ENCODE peak calls at places on chromosome 10, in ten cellular contexts. I, X, T, M, L, C, F, D, E and Z are unnamed samples.

GRCh38 chr10:88080213-88080612 is 216.8 kb downstream of the PTEN start:
- DNase-seq in C (no peak), X (peak), M (peak), L (no peak), F (peak), E (peak), D (no peak), T (no peak), I (no peak), Z (no peak)

GRCh38 chr10:98696516-98696915 is 249.8 kb upstream of the HPS1 start:
- DNase-seq in T (no peak), C (no peak), E (no peak), M (no peak), L (no peak), X (no peak), I (no peak), F (no peak), D (no peak), Z (no peak)

GRCh38 chr10:119755446-119755845 is 29.6 kb downstream of the INPP5F start:
- DNase-seq in C (no peak), X (peak), L (no peak), D (no peak), M (no peak), F (no peak), I (no peak), E (no peak), T (no peak), Z (no peak)

GRCh38 chr10:61356342-61356741 is 96.8 kb downstream of the TMEM26 start:
- DNase-seq in I (no peak), X (peak), E (no peak), T (no peak), L (no peak), M (no peak), C (no peak), D (no peak), F (no peak), Z (no peak)

GRCh38 chr10:130810856-130811255 is 500.7 kb downstream of the TCERG1L start:
- DNase-seq in C (no peak), F (no peak), I (no peak), X (no peak), T (no peak), D (no peak), E (no peak), L (no peak), M (no peak), Z (no peak)

GRCh38 chr10:16566202-16566805 is 44.6 kb upstream of the C1QL3 start:
- DNase-seq in T (no peak), E (no peak), C (no peak), M (no peak), F (no peak), I (no peak), D (no peak), X (no peak), L (no peak), Z (no peak)

GRCh38 chr10:10817609-10818008 is 200.1 kb upstream of the CELF2 start:
- DNase-seq in M (no peak), C (no peak), D (no peak), X (no peak), L (no peak), T (no peak), E (no peak), F (no peak), I (no peak), Z (no peak)

GRCh38 chr10:79380918-79381775 is 33.9 kb downstream of the PPIF start:
- DNase-seq in I (no peak), L (no peak), E (peak), C (no peak), D (no peak), X (no peak), F (peak), M (no peak), T (no peak), Z (no peak)

GRCh38 chr10:235921-236320 is 100.7 kb downstream of the ZMYND11 start:
- DNase-seq in I (no peak), F (no peak), D (no peak), M (no peak), X (no peak), T (no peak), E (no peak), C (no peak), L (no peak), Z (no peak)

GRCh38 chr10:4280481-4281206 is 495.6 kb upstream of the KLF6 start:
- DNase-seq in C (no peak), E (no peak), D (no peak), T (no peak), I (no peak), X (peak), L (no peak), M (peak), F (no peak), Z (no peak)

GRCh38 chr10:128263891-128264688 is 137.9 kb upstream of the MKI67 start:
- DNase-seq in L (peak), I (peak), F (peak), C (no peak), X (peak), D (peak), T (no peak), M (peak), E (peak), Z (no peak)

GRCh38 chr10:110052911-110053310 is 45.1 kb downstream of the ADD3 start:
- DNase-seq in C (no peak), T (no peak), D (no peak), F (no peak), I (no peak), E (no peak), L (no peak), X (no peak), M (no peak), Z (no peak)

GRCh38 chr10:77377034-77377433 is 260.6 kb downstream of the KCNMA1 start:
- DNase-seq in T (no peak), E (no peak), X (peak), F (no peak), M (peak), L (no peak), D (no peak), C (no peak), I (no peak), Z (peak)

GRCh38 chr10:21501731-21502370 is 23.6 kb downstream of the SKIDA1 start:
- DNase-seq in I (no peak), X (no peak), D (no peak), F (no peak), E (no peak), M (no peak), L (no peak), T (no peak), C (no peak), Z (no peak)

GRCh38 chr10:128325788-128326187 is 199.6 kb upstream of the MKI67 start:
- DNase-seq in T (no peak), F (no peak), C (no peak), D (no peak), I (no peak), X (no peak), E (no peak), L (no peak), M (no peak), Z (no peak)

GRCh38 chr10:510415-510881 is 179.0 kb downstream of the DIP2C start:
- DNase-seq in D (no peak), F (no peak), L (no peak), C (no peak), X (peak), M (no peak), E (no peak), I (no peak), T (no peak), Z (no peak)

GRCh38 chr10:28763471-28763870 is 86.2 kb downstream of the BAMBI start:
- DNase-seq in D (no peak), X (no peak), E (no peak), T (no peak), I (no peak), C (no peak), M (no peak), L (no peak), F (no peak), Z (peak)

GRCh38 chr10:73517166-73517888 is 21.5 kb upstream of the PPP3CB start:
- DNase-seq in T (no peak), L (no peak), X (peak), C (no peak), F (no peak), M (no peak), D (no peak), E (no peak), I (no peak), Z (peak)

GRCh38 chr10:72030762-72031543 is 57.4 kb downstream of the SPOCK2 start:
- DNase-seq in E (peak), M (peak), L (no peak), D (no peak), X (peak), F (no peak), T (no peak), I (no peak), C (no peak), Z (no peak)

GRCh38 chr10:102334106-102334505 is 61.4 kb upstream of the NFKB2 start:
- DNase-seq in F (no peak), D (no peak), E (peak), C (no peak), L (no peak), T (no peak), X (peak), I (no peak), M (no peak), Z (peak)

GRCh38 chr10:99742701-99743100 is 10.7 kb downstream of the CUTC start:
- DNase-seq in C (no peak), D (no peak), F (no peak), X (peak), M (no peak), E (no peak), I (no peak), L (no peak), T (no peak), Z (no peak)

GRCh38 chr10:53422223-53422888 is 649.8 kb upstream of the MBL2 start:
- DNase-seq in F (no peak), L (no peak), C (no peak), T (no peak), M (no peak), I (no peak), X (no peak), D (no peak), E (no peak), Z (no peak)

GRCh38 chr10:76944678-76945077 is 692.9 kb downstream of the KCNMA1 start:
- DNase-seq in T (no peak), C (no peak), L (no peak), X (no peak), I (no peak), F (no peak), M (no peak), E (no peak), D (no peak), Z (no peak)

GRCh38 chr10:92238586-92239098 is 52.2 kb downstream of the CPEB3 start:
- DNase-seq in X (peak), L (no peak), I (no peak), M (peak), C (no peak), E (peak), T (no peak), F (no peak), D (no peak), Z (peak)

GRCh38 chr10:80168679-80169380 is 36.3 kb downstream of the PLAC9 start:
- DNase-seq in I (peak), T (peak), L (no peak), C (no peak), E (no peak), F (peak), X (peak), D (peak), M (peak), Z (no peak)